ENCODE peak calls at places on chromosome 2, in seven cellular contexts. B is IMR-90, J is neuronal stem cell, P is H1, N is H9, D is mesendoderm, H is trophoblast cell. Q is an unnamed sample.
A peak's percentile ranks its signal among the peaks of the same experiment; 100 is the strongest.

GRCh38 chr2:222904557-222905258 is 43.9 kb downstream of the ACSL3 start:
- DNase-seq in P (no peak), N (no peak), D (no peak), J (no peak), H (no peak), B (peak; percentile 97), Q (peak; percentile 91)

GRCh38 chr2:88038263-88039105 is 17.1 kb downstream of the KRCC1 start:
- DNase-seq in D (peak; percentile 73), H (peak; percentile 57), P (no peak), J (no peak), B (peak; percentile 97), N (no peak), Q (peak; percentile 95)

GRCh38 chr2:120511546-120512320 is 165.8 kb downstream of the INHBB start:
- DNase-seq in N (no peak), P (no peak), J (no peak), H (no peak), B (no peak), D (no peak), Q (no peak)

GRCh38 chr2:118085173-118086023 is 2.9 kb upstream of the INSIG2 start:
- DNase-seq in H (no peak), P (no peak), J (no peak), B (no peak), N (no peak), D (no peak), Q (no peak)

GRCh38 chr2:199798881-199799580 is 52.0 kb downstream of the FTCDNL1 start:
- DNase-seq in B (no peak), P (no peak), J (no peak), H (no peak), D (peak; percentile 40), N (no peak), Q (no peak)

GRCh38 chr2:207746131-207746530 is 23.6 kb downstream of the FZD5 start:
- DNase-seq in P (no peak), B (peak; percentile 79), N (peak; percentile 49), D (peak; percentile 74), J (peak; percentile 66), H (peak; percentile 75), Q (peak; percentile 76)

GRCh38 chr2:19361325-19361990 is 3.0 kb upstream of the OSR1 start:
- DNase-seq in H (peak; percentile 40), P (no peak), N (peak; percentile 56), B (no peak), D (peak; percentile 49), J (no peak), Q (no peak)

GRCh38 chr2:44615950-44616518 is 254.3 kb downstream of the CAMKMT start:
- DNase-seq in B (no peak), J (no peak), N (no peak), P (no peak), H (no peak), D (no peak), Q (no peak)

GRCh38 chr2:169360984-169361705 is 1.2 kb downstream of the LRP2 start:
- DNase-seq in B (no peak), J (peak; percentile 63), H (no peak), N (peak; percentile 56), D (peak; percentile 29), P (no peak), Q (peak; percentile 10)
- H3K18ac ChIP-seq in B (no peak overlapping the region), J (peak overlapping the region; percentile 99), H (no peak overlapping the region), N (no peak overlapping the region), D (no peak overlapping the region), P (no peak overlapping the region), Q (no peak overlapping the region)

DNA sequence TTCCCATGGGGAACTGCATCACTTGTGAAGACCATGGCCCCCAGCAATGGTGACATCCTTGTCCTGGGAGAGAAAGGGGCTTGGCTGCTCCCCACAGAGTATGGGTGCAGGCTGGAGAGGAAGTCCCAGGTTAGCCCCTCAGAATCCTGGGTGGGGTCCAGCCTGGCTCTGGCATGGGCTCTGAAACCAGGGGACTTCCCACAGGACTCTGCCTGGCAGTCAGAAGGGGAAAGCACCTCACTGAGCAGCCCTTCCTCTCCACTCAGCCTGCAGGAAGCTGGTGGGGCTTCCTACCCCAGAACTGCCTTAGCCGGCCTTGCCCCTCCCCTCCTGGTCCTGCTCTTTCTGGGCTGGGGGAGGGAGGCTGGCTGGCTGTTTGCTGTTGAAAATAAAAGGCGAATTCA is 3.7 kb downstream of the NEURL3 start:
- DNase-seq in P (no peak), N (no peak), J (no peak), H (no peak), D (no peak), B (no peak), Q (no peak)
- H2BK5ac ChIP-seq in P (no peak overlapping the region), N (no peak overlapping the region), J (no peak overlapping the region), H (no peak overlapping the region), D (no peak overlapping the region), B (no peak overlapping the region), Q (no peak overlapping the region)

DNA sequence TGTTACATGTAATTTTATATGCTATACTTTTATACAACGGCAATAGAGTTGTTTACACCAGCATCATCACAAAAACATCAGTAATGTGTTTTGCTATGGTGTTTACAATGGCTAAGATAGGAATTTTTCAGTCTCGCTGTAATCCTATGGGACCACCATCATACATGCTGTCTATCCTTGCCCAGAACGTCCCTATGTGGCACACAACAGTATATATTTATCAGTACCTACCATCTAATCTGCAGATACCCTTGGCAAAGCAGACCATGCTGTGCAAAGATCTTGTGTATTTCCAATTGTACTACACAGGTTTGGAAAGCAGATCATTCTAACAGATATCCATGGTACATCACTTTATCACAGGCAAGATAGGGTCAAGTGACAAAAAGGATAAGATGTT is 15.3 kb downstream of the RPL31 start:
- DNase-seq in H (no peak), J (no peak), D (no peak), P (no peak), B (no peak), N (no peak), Q (no peak)
- H3K18ac ChIP-seq in H (no peak overlapping the region), J (no peak overlapping the region), D (no peak overlapping the region), P (no peak overlapping the region), B (no peak overlapping the region), N (no peak overlapping the region), Q (no peak overlapping the region)

GRCh38 chr2:46518848-46519247 is 39.5 kb downstream of the TMEM247 start:
- DNase-seq in P (no peak), N (no peak), D (no peak), H (no peak), J (no peak), B (no peak), Q (no peak)

GRCh38 chr2:46519265-46519664 is 39.9 kb downstream of the TMEM247 start:
- DNase-seq in H (no peak), P (no peak), D (no peak), N (no peak), J (no peak), B (no peak), Q (no peak)

GRCh38 chr2:46520108-46520507 is 40.7 kb downstream of the TMEM247 start:
- DNase-seq in J (no peak), N (no peak), P (no peak), H (no peak), D (no peak), B (no peak), Q (no peak)

GRCh38 chr2:46517485-46517884 is 38.1 kb downstream of the TMEM247 start:
- DNase-seq in J (no peak), P (no peak), B (no peak), N (no peak), D (no peak), H (no peak), Q (no peak)

DNA sequence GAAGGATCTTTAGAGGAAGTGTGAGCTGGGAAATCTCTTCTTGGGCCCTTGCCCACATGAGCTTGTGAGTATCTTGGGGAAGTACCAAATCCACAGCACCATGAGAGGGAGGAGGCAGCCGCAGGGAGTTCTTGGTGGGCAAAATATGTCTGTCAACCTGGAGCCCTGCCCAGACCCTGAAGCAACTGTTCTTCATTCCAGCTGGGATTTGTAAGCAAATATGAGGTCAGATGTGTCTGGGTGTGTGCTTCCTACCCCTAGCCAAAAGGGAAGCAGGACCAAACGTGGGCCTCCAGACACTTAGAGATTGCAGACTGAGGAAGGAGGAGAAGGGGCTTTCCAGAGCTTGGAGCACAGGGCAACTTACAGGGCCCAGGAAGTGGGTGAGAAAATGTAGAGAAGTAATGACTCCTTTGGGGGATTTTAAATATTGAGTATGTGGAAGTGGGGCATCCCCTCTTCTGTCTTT is 41.9 kb downstream of the TMEM247 start:
- DNase-seq in H (peak; percentile 45), D (no peak), N (no peak), J (no peak), P (no peak), B (peak; percentile 84), Q (peak; percentile 10)
- H2BK5ac ChIP-seq in H (no peak overlapping the region), D (no peak overlapping the region), N (no peak overlapping the region), J (no peak overlapping the region), P (no peak overlapping the region), B (no peak overlapping the region), Q (no peak overlapping the region)

Q was measured in mesenchymal stem cell.